ENCODE peak calls at places on chromosomes 1 and 21, in nine cellular contexts. U, L, W, K, E, S, C, P and V are unnamed samples.
A peak's percentile ranks its signal among the peaks of the same experiment; 100 is the strongest.

GRCh38 chr1:21966247-21967000 is 10.4 kb upstream of the CELA3B start:
- DNase-seq in U (no peak), L (no peak), W (peak; percentile 25), K (no peak), E (no peak), S (peak; percentile 10), C (no peak), P (no peak), V (no peak)

GRCh38 chr1:26602378-26602959 is 72.9 kb downstream of the RPS6KA1 start:
- DNase-seq in U (no peak), L (peak; percentile 9), W (peak; percentile 76), K (peak; percentile 53), E (peak; percentile 5), S (peak; percentile 68), C (peak; percentile 19), P (peak; percentile 87), V (peak; percentile 63)

GRCh38 chr1:19062258-19063029 is 106.0 kb upstream of the IFFO2 start:
- DNase-seq in U (no peak), L (no peak), W (no peak), K (no peak), E (no peak), S (no peak), C (no peak), P (no peak), V (no peak)

GRCh38 chr1:204263240-204263848 is 49.6 kb upstream of the GOLT1A start:
- DNase-seq in U (peak; percentile 45), L (no peak), W (no peak), K (no peak), E (no peak), S (no peak), C (no peak), P (no peak), V (no peak)

GRCh38 chr1:36155560-36156328 is at the start of gene MAP7D1:
- DNase-seq in U (peak; percentile 90), L (peak; percentile 65), W (peak; percentile 89), K (peak; percentile 81), E (peak; percentile 89), S (peak; percentile 86), C (peak; percentile 82), P (peak; percentile 68), V (peak; percentile 83)

GRCh38 chr21:45364464-45365185 is 40.3 kb upstream of the COL18A1 start:
- DNase-seq in U (no peak), L (no peak), W (peak; percentile 91), K (no peak), E (no peak), S (no peak), C (no peak), P (no peak), V (no peak)

GRCh38 chr21:38136201-38136600 is 120.6 kb upstream of the KCNJ15 start:
- DNase-seq in U (no peak), L (no peak), W (peak; percentile 44), K (no peak), E (no peak), S (peak; percentile 10), C (no peak), P (no peak), V (no peak)

GRCh38 chr1:194295690-194296089 is 1109.3 kb upstream of the B3GALT2 start:
- DNase-seq in U (no peak), L (no peak), W (peak; percentile 50), K (peak; percentile 50), E (no peak), S (peak; percentile 43), C (peak; percentile 15), P (peak; percentile 60), V (peak; percentile 19)

GRCh38 chr1:87399264-87399663 is 70.6 kb downstream of the LMO4 start:
- DNase-seq in U (no peak), L (no peak), W (no peak), K (no peak), E (no peak), S (no peak), C (no peak), P (no peak), V (no peak)

GRCh38 chr1:28199328-28200233 is 23.1 kb upstream of the PTAFR start:
- DNase-seq in U (no peak), L (no peak), W (no peak), K (no peak), E (no peak), S (no peak), C (peak; percentile 21), P (peak; percentile 32), V (no peak)

GRCh38 chr1:161502181-161502580 is 3.1 kb upstream of the FCGR2A start:
- DNase-seq in U (no peak), L (no peak), W (no peak), K (no peak), E (no peak), S (no peak), C (no peak), P (no peak), V (no peak)

GRCh38 chr1:41541592-41541952 is 57.1 kb upstream of the EDN2 start:
- DNase-seq in U (no peak), L (no peak), W (no peak), K (no peak), E (no peak), S (no peak), C (no peak), P (no peak), V (no peak)

GRCh38 chr1:147545133-147545532 is 3.8 kb downstream of the BCL9 start:
- DNase-seq in U (no peak), L (peak; percentile 58), W (peak; percentile 31), K (no peak), E (peak; percentile 36), S (peak; percentile 84), C (peak; percentile 76), P (no peak), V (peak; percentile 45)

GRCh38 chr1:234139966-234140365 is 233.3 kb upstream of the COA6 start:
- DNase-seq in U (no peak), L (no peak), W (peak; percentile 41), K (no peak), E (no peak), S (peak; percentile 82), C (no peak), P (no peak), V (no peak)

GRCh38 chr1:56302878-56303277 is 276.5 kb downstream of the PLPP3 start:
- DNase-seq in U (no peak), L (no peak), W (no peak), K (no peak), E (no peak), S (no peak), C (no peak), P (no peak), V (no peak)

GRCh38 chr1:230682274-230682673 is 31.6 kb downstream of the AGT start:
- DNase-seq in U (no peak), L (no peak), W (peak; percentile 25), K (no peak), E (no peak), S (peak; percentile 7), C (no peak), P (no peak), V (no peak)

GRCh38 chr1:27366411-27367159 is at the start of gene MAP3K6:
- DNase-seq in U (peak; percentile 90), L (no peak), W (peak; percentile 88), K (peak; percentile 73), E (peak; percentile 50), S (peak; percentile 73), C (no peak), P (peak; percentile 84), V (peak; percentile 75)

GRCh38 chr21:45102391-45102932 is 28.1 kb downstream of the ADARB1 start:
- DNase-seq in U (no peak), L (no peak), W (peak; percentile 85), K (no peak), E (no peak), S (no peak), C (no peak), P (no peak), V (no peak)

GRCh38 chr1:161216945-161217712 is 2.0 kb downstream of the FCER1G start:
- DNase-seq in U (no peak), L (no peak), W (peak; percentile 79), K (no peak), E (no peak), S (peak; percentile 60), C (no peak), P (peak; percentile 81), V (no peak)

GRCh38 chr1:183019860-183020259 is 3.4 kb upstream of the LAMC1 start:
- DNase-seq in U (no peak), L (no peak), W (peak; percentile 71), K (no peak), E (no peak), S (peak; percentile 71), C (no peak), P (no peak), V (peak; percentile 22)

GRCh38 chr21:44455524-44456206 is 355 bp downstream of the LRRC3 start:
- DNase-seq in U (peak; percentile 63), L (no peak), W (peak; percentile 34), K (peak; percentile 59), E (no peak), S (peak; percentile 2), C (no peak), P (peak; percentile 44), V (no peak)

GRCh38 chr1:176379626-176380339 is 83.2 kb upstream of the PAPPA2 start:
- DNase-seq in U (no peak), L (no peak), W (no peak), K (no peak), E (no peak), S (no peak), C (no peak), P (no peak), V (no peak)